ENCODE peak calls at places on chromosomes 6 and 20, in nine cellular contexts. C, S, A, I, G, E, W, T and H are unnamed samples.

GRCh38 chr6:27518881-27519795 is 46.2 kb upstream of the ZNF184 start:
- DNase-seq in I (peak), A (peak), T (peak), S (peak), G (peak), E (peak), C (no peak), W (peak), H (peak)

GRCh38 chr20:64041040-64041780 is 5.2 kb downstream of the C20orf204 start:
- DNase-seq in T (no peak), I (no peak), E (no peak), G (no peak), S (no peak), C (no peak), W (no peak), A (peak), H (no peak)

GRCh38 chr6:156534594-156534993 is 242.6 kb upstream of the ARID1B start:
- DNase-seq in G (no peak), C (no peak), T (no peak), E (no peak), S (no peak), A (no peak), W (no peak), I (no peak), H (no peak)

GRCh38 chr6:14542670-14543366 is 425.2 kb downstream of the CD83 start:
- DNase-seq in E (peak), C (no peak), G (peak), W (peak), I (peak), S (peak), T (no peak), A (no peak), H (no peak)

GRCh38 chr6:43977404-43978111 is 149.7 kb downstream of the MRPL14 start:
- DNase-seq in G (peak), A (no peak), C (no peak), S (no peak), E (no peak), T (no peak), W (no peak), I (no peak), H (no peak)

GRCh38 chr6:135299256-135299655 is 118.1 kb downstream of the MYB start:
- DNase-seq in S (no peak), I (no peak), G (no peak), T (no peak), W (peak), E (no peak), A (no peak), C (no peak), H (no peak)

GRCh38 chr20:17499041-17499440 is 32.1 kb downstream of the BFSP1 start:
- DNase-seq in E (no peak), A (no peak), W (no peak), I (no peak), G (peak), T (no peak), S (no peak), C (no peak), H (no peak)

GRCh38 chr6:158524311-158524710 is 35.6 kb upstream of the TMEM181 start:
- DNase-seq in A (no peak), C (no peak), G (no peak), T (no peak), S (no peak), I (no peak), W (no peak), E (no peak), H (no peak)

GRCh38 chr20:64104667-64105451 is 2.5 kb downstream of the NPBWR2 start:
- DNase-seq in A (no peak), W (no peak), S (no peak), G (no peak), E (no peak), C (no peak), T (no peak), I (no peak), H (no peak)

GRCh38 chr6:93407186-93407585 is 12.2 kb downstream of the EPHA7 start:
- DNase-seq in S (no peak), I (no peak), G (peak), T (peak), C (no peak), A (no peak), E (no peak), W (no peak), H (peak)

GRCh38 chr6:109260701-109261100 is 121.6 kb downstream of the CD164 start:
- DNase-seq in T (no peak), G (peak), E (no peak), I (no peak), W (no peak), S (no peak), A (no peak), C (no peak), H (no peak)

GRCh38 chr20:46062621-46063020 is 27.1 kb downstream of the NCOA5 start:
- DNase-seq in I (no peak), W (no peak), G (no peak), C (no peak), E (no peak), A (no peak), S (no peak), T (no peak), H (no peak)

GRCh38 chr6:161281092-161281491 is 7.2 kb upstream of the AGPAT4 start:
- DNase-seq in E (no peak), W (no peak), I (no peak), S (no peak), A (no peak), G (no peak), T (no peak), C (no peak), H (no peak)

GRCh38 chr6:142406131-142406530 is 104.3 kb downstream of the ADGRG6 start:
- DNase-seq in E (no peak), T (no peak), S (no peak), A (no peak), G (no peak), I (no peak), W (no peak), C (no peak), H (no peak)

GRCh38 chr20:10965936-10966470 is 292.2 kb upstream of the JAG1 start:
- DNase-seq in T (no peak), A (no peak), S (no peak), C (no peak), E (no peak), G (no peak), I (no peak), W (no peak), H (no peak)

GRCh38 chr6:99613705-99614429 is 7.2 kb downstream of the PRDM13 start:
- DNase-seq in E (no peak), G (peak), A (peak), I (no peak), T (no peak), S (peak), C (no peak), W (peak), H (peak)

GRCh38 chr6:150878347-150879213 is 13.1 kb downstream of the MTHFD1L start:
- DNase-seq in A (no peak), W (peak), I (no peak), E (no peak), S (no peak), C (no peak), G (no peak), T (no peak), H (no peak)

GRCh38 chr6:138722425-138723371 is 50.9 kb upstream of the CCDC28A start:
- DNase-seq in C (no peak), G (peak), T (peak), W (no peak), A (no peak), S (no peak), I (no peak), E (no peak), H (no peak)

GRCh38 chr6:124040655-124041054 is 237.0 kb downstream of the NKAIN2 start:
- DNase-seq in S (no peak), E (no peak), A (no peak), C (no peak), W (peak), I (no peak), G (no peak), T (no peak), H (no peak)

GRCh38 chr6:169775321-169775720 is 23.9 kb downstream of the ERMARD start:
- DNase-seq in I (no peak), E (no peak), A (no peak), G (no peak), S (no peak), C (no peak), W (no peak), T (no peak), H (no peak)

GRCh38 chr6:141077355-141078333 is 1055.1 kb upstream of the GJE1 start:
- DNase-seq in W (peak), E (peak), G (no peak), A (no peak), T (no peak), C (no peak), S (peak), I (peak), H (no peak)

GRCh38 chr6:122609881-122610689 is at the start of gene PKIB:
- DNase-seq in S (peak), W (peak), G (peak), T (peak), E (peak), C (peak), A (peak), I (peak), H (peak)

GRCh38 chr6:166864333-166864732 is 92.0 kb downstream of the RNASET2 start:
- DNase-seq in T (peak), E (no peak), A (no peak), G (no peak), C (no peak), S (no peak), I (no peak), W (no peak), H (no peak)

GRCh38 chr6:33620584-33621395 is at the start of gene ITPR3:
- DNase-seq in E (peak), G (peak), S (peak), I (no peak), W (peak), C (no peak), T (no peak), A (peak), H (peak)

GRCh38 chr20:1841554-1842140 is 53.6 kb upstream of the SIRPA start:
- DNase-seq in E (no peak), S (no peak), C (peak), A (no peak), G (peak), I (no peak), T (peak), W (no peak), H (no peak)

GRCh38 chr6:8736046-8736877 is 300.9 kb upstream of the SLC35B3 start:
- DNase-seq in E (no peak), T (peak), S (no peak), I (no peak), W (no peak), C (no peak), A (no peak), G (peak), H (no peak)

GRCh38 chr6:74733830-74734591 is 471.8 kb downstream of the COL12A1 start:
- DNase-seq in G (no peak), A (no peak), W (no peak), E (no peak), T (no peak), S (no peak), I (no peak), C (no peak), H (no peak)

GRCh38 chr20:6122111-6122872 is 538 bp downstream of the FERMT1 start:
- DNase-seq in C (no peak), E (no peak), G (peak), W (no peak), S (no peak), T (no peak), I (no peak), A (no peak), H (no peak)